ENCODE peak calls at places on chromosomes 2 and 18, in seven cellular contexts. R is T-cell, W is astrocyte, P is IMR-90, D is cardiac muscle cell, X is endothelial cell, N is substantia nigra. I is an unnamed sample.

GRCh38 chr2:102717308-102718018 is 44.4 kb upstream of the TMEM182 start:
- DNase-seq in R (no peak), W (peak; percentile 6), P (peak; percentile 36), D (peak; percentile 28), X (no peak), N (no peak), I (no peak)

GRCh38 chr18:74539289-74539688 is 5.0 kb downstream of the CNDP1 start:
- DNase-seq in R (no peak), W (no peak), P (no peak), D (no peak), X (no peak), N (no peak), I (no peak)

GRCh38 chr18:12744103-12744502 is 41.3 kb downstream of the PSMG2 start:
- DNase-seq in R (no peak), W (peak; percentile 50), P (peak; percentile 84), D (peak; percentile 83), X (no peak), N (no peak), I (no peak)

GRCh38 chr2:241953324-241953851 is 83.9 kb downstream of the RTP5 start:
- DNase-seq in R (no peak), W (no peak), P (no peak), D (no peak), X (no peak), N (no peak), I (no peak)

GRCh38 chr2:128641421-128642095 is 322.9 kb upstream of the HS6ST1 start:
- DNase-seq in R (no peak), W (no peak), P (no peak), D (no peak), X (no peak), N (no peak), I (no peak)

GRCh38 chr2:11275910-11276309 is 68.5 kb downstream of the ROCK2 start:
- DNase-seq in R (no peak), W (no peak), P (no peak), D (no peak), X (no peak), N (no peak), I (no peak)

GRCh38 chr2:148527488-148528340 is 116.8 kb upstream of the EPC2 start:
- DNase-seq in R (no peak), W (no peak), P (no peak), D (no peak), X (no peak), N (no peak), I (no peak)

GRCh38 chr2:132589060-132589765 is 80.8 kb downstream of the LYPD1 start:
- DNase-seq in R (no peak), W (no peak), P (no peak), D (no peak), X (no peak), N (no peak), I (no peak)

GRCh38 chr2:190530211-190530639 is 4.3 kb downstream of the NEMP2 start:
- DNase-seq in R (no peak), W (peak; percentile 94), P (peak; percentile 53), D (peak; percentile 81), X (no peak), N (no peak), I (no peak)

GRCh38 chr2:71637168-71637567 is 183.8 kb downstream of the DYSF start:
- DNase-seq in R (no peak), W (no peak), P (no peak), D (no peak), X (no peak), N (peak; percentile 41), I (no peak)

GRCh38 chr18:3151379-3152264 is 68.1 kb downstream of the MYOM1 start:
- DNase-seq in R (no peak), W (peak; percentile 2), P (peak; percentile 52), D (peak; percentile 57), X (no peak), N (no peak), I (peak; percentile 28)

GRCh38 chr2:137254081-137254480 is 488.7 kb downstream of the THSD7B start:
- DNase-seq in R (no peak), W (no peak), P (no peak), D (no peak), X (no peak), N (no peak), I (no peak)

GRCh38 chr18:24918257-24918656 is 433.7 kb downstream of the ZNF521 start:
- DNase-seq in R (no peak), W (no peak), P (no peak), D (no peak), X (no peak), N (no peak), I (no peak)

GRCh38 chr18:45589559-45590041 is 25.7 kb upstream of the SLC14A2 start:
- DNase-seq in R (no peak), W (peak; percentile 91), P (peak; percentile 91), D (peak; percentile 87), X (no peak), N (no peak), I (no peak)

GRCh38 chr2:1744446-1745170 is at the start of gene PXDN:
- DNase-seq in R (no peak), W (peak; percentile 57), P (peak; percentile 65), D (peak; percentile 80), X (no peak), N (no peak), I (no peak)

GRCh38 chr2:67295851-67296250 is 101.3 kb upstream of the ETAA1 start:
- DNase-seq in R (no peak), W (peak; percentile 19), P (peak; percentile 71), D (no peak), X (no peak), N (no peak), I (no peak)

GRCh38 chr18:63758616-63759015 is 16.6 kb upstream of the SERPINB7 start:
- DNase-seq in R (no peak), W (peak; percentile 8), P (no peak), D (no peak), X (no peak), N (no peak), I (no peak)